ENCODE peak calls at places on chromosomes 6 and 20, in nine cellular contexts. One of them, this sample, is unnamed.

GRCh38 chr6:112929661-112930060 is 582.5 kb downstream of the RFPL4B start:
- DNase-seq in AG09319: no peak
- DNase-seq in AG09309: no peak
- DNase-seq in omental fat pad: no peak
- DNase-seq in glutamatergic neuron: no peak
- DNase-seq in foreskin fibroblast: no peak
- DNase-seq in endothelial cell: no peak
- DNase-seq in psoas muscle: no peak
- DNase-seq in bronchial epithelial cell: no peak
- DNase-seq in this sample: no peak

GRCh38 chr6:35298625-35299140 is 1.1 kb downstream of the DEF6 start:
- DNase-seq in AG09319: no peak
- DNase-seq in AG09309: no peak
- DNase-seq in omental fat pad: no peak
- DNase-seq in glutamatergic neuron: no peak
- DNase-seq in foreskin fibroblast: no peak
- DNase-seq in endothelial cell: no peak
- DNase-seq in psoas muscle: no peak
- DNase-seq in bronchial epithelial cell: no peak
- DNase-seq in this sample: no peak

GRCh38 chr20:44576297-44576696 is 6.1 kb upstream of the PKIG start:
- DNase-seq in AG09319: no peak
- DNase-seq in AG09309: no peak
- DNase-seq in omental fat pad: no peak
- DNase-seq in glutamatergic neuron: no peak
- DNase-seq in foreskin fibroblast: peak; percentile 54
- DNase-seq in endothelial cell: no peak
- DNase-seq in psoas muscle: no peak
- DNase-seq in bronchial epithelial cell: peak; percentile 23
- DNase-seq in this sample: no peak

GRCh38 chr6:75204222-75204958 is 1.5 kb downstream of the COL12A1 start:
- DNase-seq in AG09319: peak; percentile 88
- DNase-seq in AG09309: no peak
- DNase-seq in omental fat pad: peak; percentile 44
- DNase-seq in glutamatergic neuron: peak; percentile 80
- DNase-seq in foreskin fibroblast: peak; percentile 92
- DNase-seq in endothelial cell: peak; percentile 75
- DNase-seq in psoas muscle: peak; percentile 73
- DNase-seq in bronchial epithelial cell: peak; percentile 74
- DNase-seq in this sample: peak; percentile 86

GRCh38 chr6:12769556-12770255 is 53.1 kb downstream of the PHACTR1 start:
- DNase-seq in AG09319: no peak
- DNase-seq in AG09309: no peak
- DNase-seq in omental fat pad: no peak
- DNase-seq in glutamatergic neuron: peak; percentile 42
- DNase-seq in foreskin fibroblast: peak; percentile 38
- DNase-seq in endothelial cell: no peak
- DNase-seq in psoas muscle: no peak
- DNase-seq in bronchial epithelial cell: no peak
- DNase-seq in this sample: no peak

GRCh38 chr6:130559166-130559565 is 193.3 kb downstream of the TMEM200A start:
- DNase-seq in AG09319: no peak
- DNase-seq in AG09309: no peak
- DNase-seq in omental fat pad: no peak
- DNase-seq in glutamatergic neuron: no peak
- DNase-seq in foreskin fibroblast: no peak
- DNase-seq in endothelial cell: no peak
- DNase-seq in psoas muscle: no peak
- DNase-seq in bronchial epithelial cell: no peak
- DNase-seq in this sample: no peak

GRCh38 chr20:347640-348484 is 951 bp downstream of the NRSN2 start:
- DNase-seq in AG09319: peak; percentile 89
- DNase-seq in AG09309: peak; percentile 68
- DNase-seq in omental fat pad: peak; percentile 66
- DNase-seq in glutamatergic neuron: peak; percentile 98
- DNase-seq in foreskin fibroblast: peak; percentile 95
- DNase-seq in endothelial cell: peak; percentile 85
- DNase-seq in psoas muscle: peak; percentile 88
- DNase-seq in bronchial epithelial cell: peak; percentile 31
- DNase-seq in this sample: no peak

GRCh38 chr6:166498661-166499349 is 87.7 kb downstream of the RAMACL start:
- DNase-seq in AG09319: no peak
- DNase-seq in AG09309: no peak
- DNase-seq in omental fat pad: no peak
- DNase-seq in glutamatergic neuron: no peak
- DNase-seq in foreskin fibroblast: no peak
- DNase-seq in endothelial cell: no peak
- DNase-seq in psoas muscle: no peak
- DNase-seq in bronchial epithelial cell: no peak
- DNase-seq in this sample: no peak

GRCh38 chr6:143575440-143575839 is 63.9 kb upstream of the FUCA2 start:
- DNase-seq in AG09319: no peak
- DNase-seq in AG09309: peak; percentile 76
- DNase-seq in omental fat pad: no peak
- DNase-seq in glutamatergic neuron: no peak
- DNase-seq in foreskin fibroblast: peak; percentile 63
- DNase-seq in endothelial cell: peak; percentile 57
- DNase-seq in psoas muscle: no peak
- DNase-seq in bronchial epithelial cell: peak; percentile 81
- DNase-seq in this sample: peak; percentile 73

GRCh38 chr20:2745936-2746635 is 53.5 kb downstream of the EBF4 start:
- DNase-seq in AG09319: no peak
- DNase-seq in AG09309: no peak
- DNase-seq in omental fat pad: no peak
- DNase-seq in glutamatergic neuron: no peak
- DNase-seq in foreskin fibroblast: no peak
- DNase-seq in endothelial cell: no peak
- DNase-seq in psoas muscle: no peak
- DNase-seq in bronchial epithelial cell: no peak
- DNase-seq in this sample: no peak

DNA sequence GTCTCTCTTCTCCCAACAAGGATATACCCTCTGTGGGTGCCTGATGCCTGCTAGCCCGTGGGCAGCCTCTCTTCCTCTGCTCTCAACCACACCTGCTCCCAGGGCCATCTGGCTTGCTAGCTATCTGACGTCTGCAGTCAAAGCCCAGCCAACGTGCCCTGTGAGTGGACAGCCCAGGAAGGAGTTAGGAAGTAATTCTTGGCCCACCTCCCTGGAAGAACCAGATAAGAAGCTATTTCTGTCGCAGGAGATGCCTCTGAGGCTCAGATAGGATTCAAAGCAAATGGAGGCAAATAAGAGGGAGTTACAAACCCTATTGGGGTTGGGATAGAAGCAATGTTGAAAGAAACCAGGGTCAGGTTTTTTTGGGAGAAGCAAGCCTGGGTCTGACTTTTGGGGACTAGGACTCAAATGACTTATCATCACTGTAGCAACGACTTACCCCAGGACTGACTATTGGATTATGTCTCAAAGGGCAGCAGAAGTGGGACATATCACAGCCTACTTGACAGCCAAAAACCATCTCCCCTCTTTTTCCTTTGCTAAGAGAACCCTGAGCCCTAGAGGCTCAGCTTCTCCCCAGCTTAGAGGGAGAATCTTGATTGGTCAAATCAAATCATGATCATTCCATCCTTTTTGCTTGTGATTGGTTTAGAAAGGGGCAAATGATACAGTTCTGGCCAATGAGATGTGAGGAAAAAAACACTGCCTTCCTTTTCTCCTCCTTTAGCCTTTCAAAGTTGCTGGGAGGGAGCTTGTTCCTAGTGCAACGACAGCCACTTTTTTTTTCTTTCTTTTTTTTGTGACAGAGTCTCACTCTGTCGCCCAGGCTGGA is 18.0 kb upstream of the CDK5RAP1 start:
- DNase-seq in AG09319: no peak
- DNase-seq in AG09309: no peak
- DNase-seq in omental fat pad: no peak
- DNase-seq in glutamatergic neuron: peak; percentile 31
- DNase-seq in foreskin fibroblast: no peak
- DNase-seq in endothelial cell: no peak
- DNase-seq in psoas muscle: peak; percentile 79
- DNase-seq in bronchial epithelial cell: no peak
- DNase-seq in this sample: no peak
- TF ChIP-seq CTCF in AG09319: no peak
- TF ChIP-seq CTCF in AG09309: no peak
- TF ChIP-seq CTCF in omental fat pad: no peak
- TF ChIP-seq CTCF in glutamatergic neuron: no peak
- TF ChIP-seq CTCF in foreskin fibroblast: no peak
- TF ChIP-seq CTCF in endothelial cell: no peak
- TF ChIP-seq CTCF in psoas muscle: no peak
- TF ChIP-seq CTCF in bronchial epithelial cell: no peak
- TF ChIP-seq CTCF in this sample: no peak

GRCh38 chr20:13883425-13883824 is 98.6 kb downstream of the NDUFAF5 start:
- DNase-seq in AG09319: no peak
- DNase-seq in AG09309: no peak
- DNase-seq in omental fat pad: no peak
- DNase-seq in glutamatergic neuron: peak; percentile 29
- DNase-seq in foreskin fibroblast: no peak
- DNase-seq in endothelial cell: no peak
- DNase-seq in psoas muscle: no peak
- DNase-seq in bronchial epithelial cell: no peak
- DNase-seq in this sample: no peak

GRCh38 chr20:13884803-13885202 is 100.0 kb downstream of the NDUFAF5 start:
- DNase-seq in AG09319: no peak
- DNase-seq in AG09309: no peak
- DNase-seq in omental fat pad: no peak
- DNase-seq in glutamatergic neuron: no peak
- DNase-seq in foreskin fibroblast: no peak
- DNase-seq in endothelial cell: no peak
- DNase-seq in psoas muscle: no peak
- DNase-seq in bronchial epithelial cell: no peak
- DNase-seq in this sample: no peak
- TF ChIP-seq CTCF in AG09319: no peak
- TF ChIP-seq CTCF in AG09309: no peak
- TF ChIP-seq CTCF in omental fat pad: no peak
- TF ChIP-seq CTCF in glutamatergic neuron: no peak
- TF ChIP-seq CTCF in foreskin fibroblast: no peak
- TF ChIP-seq CTCF in endothelial cell: no peak
- TF ChIP-seq CTCF in psoas muscle: no peak
- TF ChIP-seq CTCF in bronchial epithelial cell: no peak
- TF ChIP-seq CTCF in this sample: no peak

GRCh38 chr6:79426625-79427278 is 110.5 kb downstream of the LCA5 start:
- DNase-seq in AG09319: no peak
- DNase-seq in AG09309: no peak
- DNase-seq in omental fat pad: no peak
- DNase-seq in glutamatergic neuron: no peak
- DNase-seq in foreskin fibroblast: no peak
- DNase-seq in endothelial cell: no peak
- DNase-seq in psoas muscle: no peak
- DNase-seq in bronchial epithelial cell: no peak
- DNase-seq in this sample: no peak

GRCh38 chr6:79430913-79431312 is 106.3 kb downstream of the LCA5 start:
- DNase-seq in AG09319: no peak
- DNase-seq in AG09309: no peak
- DNase-seq in omental fat pad: no peak
- DNase-seq in glutamatergic neuron: no peak
- DNase-seq in foreskin fibroblast: no peak
- DNase-seq in endothelial cell: no peak
- DNase-seq in psoas muscle: no peak
- DNase-seq in bronchial epithelial cell: no peak
- DNase-seq in this sample: no peak

GRCh38 chr6:79427721-79428120 is 109.5 kb downstream of the LCA5 start:
- DNase-seq in AG09319: no peak
- DNase-seq in AG09309: no peak
- DNase-seq in omental fat pad: no peak
- DNase-seq in glutamatergic neuron: no peak
- DNase-seq in foreskin fibroblast: no peak
- DNase-seq in endothelial cell: no peak
- DNase-seq in psoas muscle: no peak
- DNase-seq in bronchial epithelial cell: no peak
- DNase-seq in this sample: no peak

GRCh38 chr6:79432726-79433125 is 104.5 kb downstream of the LCA5 start:
- DNase-seq in AG09319: no peak
- DNase-seq in AG09309: no peak
- DNase-seq in omental fat pad: no peak
- DNase-seq in glutamatergic neuron: no peak
- DNase-seq in foreskin fibroblast: no peak
- DNase-seq in endothelial cell: no peak
- DNase-seq in psoas muscle: no peak
- DNase-seq in bronchial epithelial cell: no peak
- DNase-seq in this sample: no peak

DNA sequence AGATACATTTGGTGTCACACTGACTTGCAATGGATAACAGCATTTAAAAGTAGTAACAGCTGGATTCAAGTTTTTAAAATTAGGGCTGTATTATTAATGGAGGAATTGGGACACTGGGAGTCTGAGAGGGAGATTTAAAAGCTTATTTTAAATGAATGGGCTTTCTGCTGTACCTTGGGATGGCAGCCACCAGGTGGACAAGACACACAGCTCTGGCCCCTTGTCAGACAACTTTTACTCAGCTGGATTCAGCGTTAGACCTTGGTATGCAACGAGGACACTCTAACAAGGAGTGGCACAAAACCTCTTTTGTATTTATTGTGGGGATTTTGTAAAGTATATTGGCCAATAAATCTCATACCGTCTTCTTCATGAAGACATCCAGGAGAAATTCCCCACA is 105.8 kb downstream of the LCA5 start:
- DNase-seq in AG09319: no peak
- DNase-seq in AG09309: no peak
- DNase-seq in omental fat pad: no peak
- DNase-seq in glutamatergic neuron: no peak
- DNase-seq in foreskin fibroblast: no peak
- DNase-seq in endothelial cell: no peak
- DNase-seq in psoas muscle: no peak
- DNase-seq in bronchial epithelial cell: no peak
- DNase-seq in this sample: no peak
- TF ChIP-seq CTCF in AG09319: no peak
- TF ChIP-seq CTCF in AG09309: peak; percentile 21
- TF ChIP-seq CTCF in omental fat pad: no peak
- TF ChIP-seq CTCF in glutamatergic neuron: peak; percentile 29
- TF ChIP-seq CTCF in foreskin fibroblast: peak; percentile 10
- TF ChIP-seq CTCF in endothelial cell: peak; percentile 61
- TF ChIP-seq CTCF in psoas muscle: no peak
- TF ChIP-seq CTCF in bronchial epithelial cell: peak; percentile 43
- TF ChIP-seq CTCF in this sample: peak; percentile 51

DNA sequence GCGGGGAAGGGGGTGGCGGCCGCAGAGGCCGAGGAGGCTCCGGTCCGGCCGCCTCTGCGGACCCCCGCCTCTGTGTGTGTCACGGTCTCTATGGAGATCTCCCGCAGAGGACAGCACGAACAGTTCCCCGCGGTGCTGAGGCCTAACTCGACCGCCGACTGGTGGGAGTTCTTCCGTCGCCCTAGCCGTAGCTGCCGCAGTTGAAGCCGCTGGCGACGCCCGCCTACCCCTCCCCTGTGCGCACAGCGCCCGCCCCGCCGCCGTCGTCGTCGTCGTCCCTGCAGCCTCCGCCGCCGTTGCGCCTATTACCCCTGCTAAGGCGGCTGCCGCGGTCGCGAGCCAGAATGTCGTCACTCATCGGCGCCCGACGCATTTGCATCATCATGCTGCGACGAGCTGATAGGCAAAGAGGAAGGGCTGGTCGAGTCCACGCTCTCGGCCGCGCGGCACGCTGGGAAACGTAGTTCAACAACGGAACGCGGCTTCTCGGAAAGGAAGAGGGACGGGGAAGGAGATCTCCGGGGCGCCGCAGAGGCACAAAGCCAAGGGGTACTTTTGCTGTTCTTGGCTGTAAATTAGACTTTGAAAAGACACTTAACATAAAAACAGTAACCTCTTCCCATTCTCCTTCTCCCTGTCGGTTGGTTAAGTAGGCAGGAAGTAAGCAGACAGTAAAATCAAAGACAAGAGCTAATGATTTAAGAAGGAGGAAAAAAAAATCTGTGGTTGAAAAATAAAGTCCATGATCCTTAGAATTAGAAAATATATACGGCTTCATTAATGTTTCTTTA is at the start of gene NUP153:
- DNase-seq in AG09319: peak; percentile 97
- DNase-seq in AG09309: peak; percentile 91
- DNase-seq in omental fat pad: peak; percentile 99
- DNase-seq in glutamatergic neuron: peak; percentile 100
- DNase-seq in foreskin fibroblast: peak; percentile 98
- DNase-seq in endothelial cell: peak; percentile 100
- DNase-seq in psoas muscle: peak; percentile 98
- DNase-seq in bronchial epithelial cell: peak; percentile 91
- DNase-seq in this sample: peak; percentile 96
- TF ChIP-seq CTCF in AG09319: no peak
- TF ChIP-seq CTCF in AG09309: no peak
- TF ChIP-seq CTCF in omental fat pad: no peak
- TF ChIP-seq CTCF in glutamatergic neuron: no peak
- TF ChIP-seq CTCF in foreskin fibroblast: no peak
- TF ChIP-seq CTCF in endothelial cell: no peak
- TF ChIP-seq CTCF in psoas muscle: no peak
- TF ChIP-seq CTCF in bronchial epithelial cell: no peak
- TF ChIP-seq CTCF in this sample: no peak

This sample was measured in HCT116.